ENCODE peak calls at places on chromosomes 3 and 15, in ten cellular contexts. One of them, this sample, is unnamed.

GRCh38 chr3:188229177-188229576 is 75.2 kb downstream of the LPP start:
- DNase-seq in head of caudate nucleus: no peak
- DNase-seq in posterior vena cava: no peak
- DNase-seq in central memory CD4-positive, alpha-beta T cell: no peak
- DNase-seq in fibroblast of pulmonary artery: no peak
- DNase-seq in A549: no peak
- DNase-seq in NT2/D1: no peak
- DNase-seq in activated naive CD8-positive, alpha-beta T cell treated with anti-CD3 and anti-CD28 coated beads for 36 hours: no peak
- DNase-seq in endothelial cell: no peak
- DNase-seq in choroid plexus epithelial cell: no peak
- DNase-seq in this sample: no peak

GRCh38 chr3:22098000-22098399 is 347.0 kb upstream of the ZNF385D start:
- DNase-seq in head of caudate nucleus: no peak
- DNase-seq in posterior vena cava: no peak
- DNase-seq in central memory CD4-positive, alpha-beta T cell: no peak
- DNase-seq in fibroblast of pulmonary artery: no peak
- DNase-seq in A549: no peak
- DNase-seq in NT2/D1: no peak
- DNase-seq in activated naive CD8-positive, alpha-beta T cell treated with anti-CD3 and anti-CD28 coated beads for 36 hours: no peak
- DNase-seq in endothelial cell: no peak
- DNase-seq in choroid plexus epithelial cell: peak; percentile 16
- DNase-seq in this sample: no peak

GRCh38 chr3:171846594-171846993 is 3.4 kb downstream of the TMEM212 start:
- DNase-seq in head of caudate nucleus: no peak
- DNase-seq in posterior vena cava: no peak
- DNase-seq in central memory CD4-positive, alpha-beta T cell: no peak
- DNase-seq in fibroblast of pulmonary artery: peak; percentile 47
- DNase-seq in A549: no peak
- DNase-seq in NT2/D1: no peak
- DNase-seq in activated naive CD8-positive, alpha-beta T cell treated with anti-CD3 and anti-CD28 coated beads for 36 hours: no peak
- DNase-seq in endothelial cell: no peak
- DNase-seq in choroid plexus epithelial cell: peak; percentile 80
- DNase-seq in this sample: no peak

GRCh38 chr15:75089781-75090734 is 66.7 kb downstream of the PPCDC start:
- DNase-seq in head of caudate nucleus: no peak
- DNase-seq in posterior vena cava: no peak
- DNase-seq in central memory CD4-positive, alpha-beta T cell: no peak
- DNase-seq in fibroblast of pulmonary artery: peak; percentile 95
- DNase-seq in A549: no peak
- DNase-seq in NT2/D1: no peak
- DNase-seq in activated naive CD8-positive, alpha-beta T cell treated with anti-CD3 and anti-CD28 coated beads for 36 hours: no peak
- DNase-seq in endothelial cell: no peak
- DNase-seq in choroid plexus epithelial cell: peak; percentile 59
- DNase-seq in this sample: no peak

GRCh38 chr3:73625124-73625665 is 454 bp upstream of the PDZRN3 start:
- DNase-seq in head of caudate nucleus: no peak
- DNase-seq in posterior vena cava: no peak
- DNase-seq in central memory CD4-positive, alpha-beta T cell: no peak
- DNase-seq in fibroblast of pulmonary artery: peak; percentile 62
- DNase-seq in A549: no peak
- DNase-seq in NT2/D1: peak; percentile 25
- DNase-seq in activated naive CD8-positive, alpha-beta T cell treated with anti-CD3 and anti-CD28 coated beads for 36 hours: no peak
- DNase-seq in endothelial cell: peak; percentile 7
- DNase-seq in choroid plexus epithelial cell: peak; percentile 50
- DNase-seq in this sample: peak; percentile 29

GRCh38 chr3:128584412-128585020 is 66.1 kb downstream of the RPN1 start:
- DNase-seq in head of caudate nucleus: peak; percentile 85
- DNase-seq in posterior vena cava: peak; percentile 93
- DNase-seq in central memory CD4-positive, alpha-beta T cell: no peak
- DNase-seq in fibroblast of pulmonary artery: peak; percentile 83
- DNase-seq in A549: peak; percentile 74
- DNase-seq in NT2/D1: no peak
- DNase-seq in activated naive CD8-positive, alpha-beta T cell treated with anti-CD3 and anti-CD28 coated beads for 36 hours: peak; percentile 68
- DNase-seq in endothelial cell: peak; percentile 76
- DNase-seq in choroid plexus epithelial cell: peak; percentile 70
- DNase-seq in this sample: peak; percentile 85

GRCh38 chr15:79394231-79394630 is 37.9 kb upstream of the MINAR1 start:
- DNase-seq in head of caudate nucleus: no peak
- DNase-seq in posterior vena cava: no peak
- DNase-seq in central memory CD4-positive, alpha-beta T cell: no peak
- DNase-seq in fibroblast of pulmonary artery: peak; percentile 54
- DNase-seq in A549: no peak
- DNase-seq in NT2/D1: no peak
- DNase-seq in activated naive CD8-positive, alpha-beta T cell treated with anti-CD3 and anti-CD28 coated beads for 36 hours: no peak
- DNase-seq in endothelial cell: no peak
- DNase-seq in choroid plexus epithelial cell: peak; percentile 54
- DNase-seq in this sample: no peak

GRCh38 chr3:119652306-119653033 is 7.9 kb downstream of the POPDC2 start:
- DNase-seq in head of caudate nucleus: no peak
- DNase-seq in posterior vena cava: no peak
- DNase-seq in central memory CD4-positive, alpha-beta T cell: no peak
- DNase-seq in fibroblast of pulmonary artery: no peak
- DNase-seq in A549: no peak
- DNase-seq in NT2/D1: no peak
- DNase-seq in activated naive CD8-positive, alpha-beta T cell treated with anti-CD3 and anti-CD28 coated beads for 36 hours: no peak
- DNase-seq in endothelial cell: no peak
- DNase-seq in choroid plexus epithelial cell: no peak
- DNase-seq in this sample: no peak

GRCh38 chr3:170128977-170129431 is 52.5 kb downstream of the PHC3 start:
- DNase-seq in head of caudate nucleus: no peak
- DNase-seq in posterior vena cava: no peak
- DNase-seq in central memory CD4-positive, alpha-beta T cell: no peak
- DNase-seq in fibroblast of pulmonary artery: peak; percentile 22
- DNase-seq in A549: peak; percentile 29
- DNase-seq in NT2/D1: no peak
- DNase-seq in activated naive CD8-positive, alpha-beta T cell treated with anti-CD3 and anti-CD28 coated beads for 36 hours: no peak
- DNase-seq in endothelial cell: no peak
- DNase-seq in choroid plexus epithelial cell: no peak
- DNase-seq in this sample: no peak

GRCh38 chr3:182793663-182794454 is 555 bp downstream of the ATP11B start:
- DNase-seq in head of caudate nucleus: peak; percentile 47
- DNase-seq in posterior vena cava: no peak
- DNase-seq in central memory CD4-positive, alpha-beta T cell: peak; percentile 50
- DNase-seq in fibroblast of pulmonary artery: peak; percentile 39
- DNase-seq in A549: peak; percentile 33
- DNase-seq in NT2/D1: peak; percentile 15
- DNase-seq in activated naive CD8-positive, alpha-beta T cell treated with anti-CD3 and anti-CD28 coated beads for 36 hours: peak; percentile 70
- DNase-seq in endothelial cell: peak; percentile 42
- DNase-seq in choroid plexus epithelial cell: peak; percentile 31
- DNase-seq in this sample: peak; percentile 43

GRCh38 chr3:32203854-32204253 is 34.6 kb upstream of the CMTM8 start:
- DNase-seq in head of caudate nucleus: no peak
- DNase-seq in posterior vena cava: no peak
- DNase-seq in central memory CD4-positive, alpha-beta T cell: no peak
- DNase-seq in fibroblast of pulmonary artery: peak; percentile 24
- DNase-seq in A549: no peak
- DNase-seq in NT2/D1: no peak
- DNase-seq in activated naive CD8-positive, alpha-beta T cell treated with anti-CD3 and anti-CD28 coated beads for 36 hours: no peak
- DNase-seq in endothelial cell: no peak
- DNase-seq in choroid plexus epithelial cell: peak; percentile 61
- DNase-seq in this sample: no peak

GRCh38 chr15:65006876-65007275 is 17.2 kb upstream of the SPG21 start:
- DNase-seq in head of caudate nucleus: no peak
- DNase-seq in posterior vena cava: no peak
- DNase-seq in central memory CD4-positive, alpha-beta T cell: no peak
- DNase-seq in fibroblast of pulmonary artery: no peak
- DNase-seq in A549: no peak
- DNase-seq in NT2/D1: no peak
- DNase-seq in activated naive CD8-positive, alpha-beta T cell treated with anti-CD3 and anti-CD28 coated beads for 36 hours: no peak
- DNase-seq in endothelial cell: no peak
- DNase-seq in choroid plexus epithelial cell: no peak
- DNase-seq in this sample: no peak

GRCh38 chr3:158460929-158461328 is 110.1 kb upstream of the MLF1 start:
- DNase-seq in head of caudate nucleus: no peak
- DNase-seq in posterior vena cava: no peak
- DNase-seq in central memory CD4-positive, alpha-beta T cell: no peak
- DNase-seq in fibroblast of pulmonary artery: peak; percentile 60
- DNase-seq in A549: no peak
- DNase-seq in NT2/D1: no peak
- DNase-seq in activated naive CD8-positive, alpha-beta T cell treated with anti-CD3 and anti-CD28 coated beads for 36 hours: no peak
- DNase-seq in endothelial cell: no peak
- DNase-seq in choroid plexus epithelial cell: no peak
- DNase-seq in this sample: no peak

GRCh38 chr3:13115616-13115910 is 42.3 kb upstream of the IQSEC1 start:
- DNase-seq in head of caudate nucleus: no peak
- DNase-seq in posterior vena cava: peak; percentile 68
- DNase-seq in central memory CD4-positive, alpha-beta T cell: no peak
- DNase-seq in fibroblast of pulmonary artery: no peak
- DNase-seq in A549: no peak
- DNase-seq in NT2/D1: no peak
- DNase-seq in activated naive CD8-positive, alpha-beta T cell treated with anti-CD3 and anti-CD28 coated beads for 36 hours: no peak
- DNase-seq in endothelial cell: no peak
- DNase-seq in choroid plexus epithelial cell: no peak
- DNase-seq in this sample: no peak

GRCh38 chr3:13507247-13507790 is 27.2 kb downstream of the HDAC11 start:
- DNase-seq in head of caudate nucleus: no peak
- DNase-seq in posterior vena cava: peak; percentile 22
- DNase-seq in central memory CD4-positive, alpha-beta T cell: no peak
- DNase-seq in fibroblast of pulmonary artery: no peak
- DNase-seq in A549: no peak
- DNase-seq in NT2/D1: no peak
- DNase-seq in activated naive CD8-positive, alpha-beta T cell treated with anti-CD3 and anti-CD28 coated beads for 36 hours: no peak
- DNase-seq in endothelial cell: no peak
- DNase-seq in choroid plexus epithelial cell: no peak
- DNase-seq in this sample: no peak

GRCh38 chr3:18351069-18351628 is 74.0 kb downstream of the SATB1 start:
- DNase-seq in head of caudate nucleus: no peak
- DNase-seq in posterior vena cava: no peak
- DNase-seq in central memory CD4-positive, alpha-beta T cell: no peak
- DNase-seq in fibroblast of pulmonary artery: no peak
- DNase-seq in A549: no peak
- DNase-seq in NT2/D1: no peak
- DNase-seq in activated naive CD8-positive, alpha-beta T cell treated with anti-CD3 and anti-CD28 coated beads for 36 hours: no peak
- DNase-seq in endothelial cell: no peak
- DNase-seq in choroid plexus epithelial cell: no peak
- DNase-seq in this sample: no peak

GRCh38 chr3:32175607-32176197 is 62.8 kb upstream of the CMTM8 start:
- DNase-seq in head of caudate nucleus: no peak
- DNase-seq in posterior vena cava: no peak
- DNase-seq in central memory CD4-positive, alpha-beta T cell: peak; percentile 46
- DNase-seq in fibroblast of pulmonary artery: peak; percentile 84
- DNase-seq in A549: peak; percentile 75
- DNase-seq in NT2/D1: peak; percentile 68
- DNase-seq in activated naive CD8-positive, alpha-beta T cell treated with anti-CD3 and anti-CD28 coated beads for 36 hours: peak; percentile 27
- DNase-seq in endothelial cell: peak; percentile 73
- DNase-seq in choroid plexus epithelial cell: peak; percentile 80
- DNase-seq in this sample: peak; percentile 47

GRCh38 chr3:161420746-161421145 is 49.4 kb upstream of the SPTSSB start:
- DNase-seq in head of caudate nucleus: no peak
- DNase-seq in posterior vena cava: no peak
- DNase-seq in central memory CD4-positive, alpha-beta T cell: no peak
- DNase-seq in fibroblast of pulmonary artery: no peak
- DNase-seq in A549: peak; percentile 66
- DNase-seq in NT2/D1: peak; percentile 50
- DNase-seq in activated naive CD8-positive, alpha-beta T cell treated with anti-CD3 and anti-CD28 coated beads for 36 hours: no peak
- DNase-seq in endothelial cell: peak; percentile 16
- DNase-seq in choroid plexus epithelial cell: peak; percentile 52
- DNase-seq in this sample: peak; percentile 20

This sample was measured in body of pancreas.